ENCODE peak calls at places on chromosomes 13 and 19, in six cellular contexts. Y is left ventricle myocardium inferior, P is OCI-LY7, N is right lobe of liver, K is cardiac muscle cell, Q is neural progenitor cell. Z is an unnamed sample.

GRCh38 chr19:5578094-5578846 is 10.5 kb upstream of the TINCR start:
- DNase-seq in Y (peak; percentile 58), P (peak; percentile 70), N (peak; percentile 69), K (peak; percentile 79), Q (peak; percentile 85), Z (no peak)

GRCh38 chr13:114143806-114144605 is 11.6 kb upstream of the RASA3 start:
- DNase-seq in Y (no peak), P (peak; percentile 78), N (no peak), K (peak; percentile 49), Q (peak; percentile 76), Z (peak; percentile 47)

GRCh38 chr13:33185853-33186252 is 99.7 kb downstream of the STARD13 start:
- DNase-seq in Y (no peak), P (no peak), N (no peak), K (no peak), Q (no peak), Z (no peak)

GRCh38 chr13:50891206-50891605 is 18.4 kb upstream of the RNASEH2B start:
- DNase-seq in Y (no peak), P (peak; percentile 59), N (no peak), K (no peak), Q (no peak), Z (no peak)

GRCh38 chr19:13165091-13165997 is 15.1 kb downstream of the IER2 start:
- DNase-seq in Y (no peak), P (no peak), N (no peak), K (no peak), Q (peak; percentile 40), Z (no peak)

GRCh38 chr19:46373573-46374359 is 26.9 kb downstream of the PPP5C start:
- DNase-seq in Y (peak; percentile 85), P (no peak), N (peak; percentile 95), K (no peak), Q (peak; percentile 70), Z (peak; percentile 99)

GRCh38 chr13:111046590-111047141 is 68.4 kb upstream of the ARHGEF7 start:
- DNase-seq in Y (no peak), P (no peak), N (no peak), K (no peak), Q (no peak), Z (no peak)

GRCh38 chr19:51366050-51366998 is at the start of gene ETFB:
- DNase-seq in Y (peak; percentile 98), P (peak; percentile 97), N (peak; percentile 98), K (peak; percentile 99), Q (peak; percentile 99), Z (peak; percentile 99)

GRCh38 chr19:38989066-38989605 is 13.6 kb upstream of the FBXO17 start:
- DNase-seq in Y (no peak), P (no peak), N (no peak), K (peak; percentile 82), Q (peak; percentile 84), Z (no peak)

GRCh38 chr19:17495639-17496265 is 15.7 kb upstream of the PGLS start:
- DNase-seq in Y (no peak), P (no peak), N (no peak), K (no peak), Q (no peak), Z (no peak)

GRCh38 chr13:73572824-73573223 is 514.0 kb downstream of the KLF5 start:
- DNase-seq in Y (no peak), P (no peak), N (no peak), K (no peak), Q (no peak), Z (no peak)

GRCh38 chr13:97710797-97711196 is 242.7 kb upstream of the IPO5 start:
- DNase-seq in Y (no peak), P (no peak), N (no peak), K (no peak), Q (no peak), Z (no peak)

GRCh38 chr13:42047561-42048322 is 706 bp upstream of the DGKH start:
- DNase-seq in Y (peak; percentile 29), P (peak; percentile 22), N (peak; percentile 55), K (peak; percentile 57), Q (peak; percentile 79), Z (no peak)

GRCh38 chr13:97493471-97493870 is 59.5 kb downstream of the RAP2A start:
- DNase-seq in Y (no peak), P (no peak), N (no peak), K (no peak), Q (no peak), Z (no peak)

GRCh38 chr13:64239372-64239771 is 2823.7 kb upstream of the PCDH20 start:
- DNase-seq in Y (no peak), P (no peak), N (no peak), K (no peak), Q (no peak), Z (no peak)

GRCh38 chr13:74891610-74892009 is 590.4 kb downstream of the TBC1D4 start:
- DNase-seq in Y (no peak), P (no peak), N (no peak), K (no peak), Q (no peak), Z (no peak)

GRCh38 chr19:7595466-7596133 is at the start of gene CAMSAP3:
- DNase-seq in Y (no peak), P (peak; percentile 73), N (peak; percentile 57), K (peak; percentile 83), Q (peak; percentile 94), Z (peak; percentile 48)

GRCh38 chr13:43629691-43630480 is 156.9 kb downstream of the ENOX1 start:
- DNase-seq in Y (no peak), P (no peak), N (no peak), K (no peak), Q (peak; percentile 21), Z (no peak)

GRCh38 chr13:51803018-51803417 is 945 bp downstream of the DHRS12 start:
- DNase-seq in Y (no peak), P (no peak), N (no peak), K (no peak), Q (peak; percentile 37), Z (no peak)

GRCh38 chr19:47471733-47472457 is at the start of gene SLC8A2:
- DNase-seq in Y (peak; percentile 63), P (peak; percentile 34), N (no peak), K (peak; percentile 95), Q (peak; percentile 97), Z (no peak)

DNA sequence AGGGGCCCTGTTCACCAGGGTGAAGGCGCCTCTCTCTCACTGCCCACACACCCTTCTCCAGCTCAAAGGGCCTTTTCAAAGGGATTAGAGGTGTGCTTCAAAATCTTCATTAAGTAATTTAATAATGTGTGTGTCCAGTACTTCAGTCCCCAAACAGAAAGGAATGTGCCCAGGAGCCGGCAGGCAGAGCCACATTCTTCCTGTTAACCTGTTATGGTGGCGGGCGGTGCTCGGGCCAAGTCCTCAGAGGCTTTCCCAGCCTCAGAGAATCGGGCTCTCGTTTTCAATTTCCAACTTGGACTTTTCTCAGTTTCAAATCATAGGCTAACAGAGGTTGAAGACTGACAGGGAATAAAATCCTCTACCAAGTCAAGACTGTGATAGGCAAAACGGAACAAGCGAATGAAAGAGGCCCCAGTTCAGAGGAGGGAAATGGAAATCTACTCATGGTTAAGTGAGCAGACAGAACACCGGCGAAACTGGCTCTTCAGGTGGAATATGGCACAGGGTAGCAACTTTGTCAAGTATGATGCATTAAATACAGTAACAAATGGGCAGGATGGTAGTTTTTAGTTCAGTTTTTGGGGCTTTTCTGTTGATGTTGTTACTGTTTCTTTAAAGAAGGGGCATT is 68.6 kb downstream of the FOXO1 start:
- DNase-seq in Y (no peak), P (no peak), N (no peak), K (peak; percentile 23), Q (peak; percentile 15), Z (no peak)
- H3K27ac ChIP-seq in Y (peak overlapping the region; percentile 56), P (peak overlapping the region; percentile 42), N (no peak overlapping the region), K (no peak overlapping the region), Q (no peak overlapping the region), Z (no peak overlapping the region)

DNA sequence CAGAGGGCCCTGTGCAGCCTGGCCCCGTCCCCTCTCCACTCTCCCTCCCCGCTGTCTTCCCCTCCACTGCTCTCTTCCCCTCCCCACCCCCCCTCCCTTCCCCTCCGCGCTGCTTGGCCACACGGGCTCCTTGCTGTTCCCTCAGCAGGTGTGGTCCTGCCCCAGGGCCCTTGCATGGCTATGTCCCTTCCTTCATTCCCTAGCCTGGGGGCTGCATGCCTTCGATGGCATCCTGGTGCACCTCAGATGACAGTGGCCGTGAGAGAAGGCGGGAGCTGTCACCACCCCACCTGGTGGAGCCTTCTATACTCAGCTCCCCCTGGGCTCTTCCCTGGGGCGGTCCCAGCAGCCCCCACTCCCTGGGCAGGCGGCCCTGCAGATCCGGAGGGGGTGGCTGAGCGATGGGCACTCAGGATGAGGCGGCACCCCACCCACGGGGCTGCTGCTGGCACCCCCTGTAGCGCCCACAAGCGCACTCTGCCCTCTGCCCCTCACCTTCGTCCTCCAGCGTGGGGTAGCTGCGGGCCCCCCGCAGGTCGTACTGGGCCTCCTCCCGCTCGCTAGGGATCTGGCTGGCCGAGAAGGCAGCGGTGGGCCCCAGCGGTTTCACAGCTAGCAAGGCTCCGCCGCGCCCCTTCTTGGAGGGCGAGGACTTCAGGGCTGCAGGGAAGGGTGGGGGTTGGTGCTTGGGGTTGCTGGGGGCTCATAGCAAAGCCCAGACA is 17.2 kb upstream of the CACTIN start:
- DNase-seq in Y (no peak), P (no peak), N (no peak), K (no peak), Q (no peak), Z (no peak)
- H3K4me3 ChIP-seq in Y (no peak overlapping the region), P (no peak overlapping the region), N (no peak overlapping the region), K (no peak overlapping the region), Q (no peak overlapping the region), Z (no peak overlapping the region)

GRCh38 chr19:40600086-40600917 is 867 bp upstream of the LTBP4 start:
- DNase-seq in Y (peak; percentile 60), P (no peak), N (no peak), K (no peak), Q (peak; percentile 23), Z (no peak)
- H3K27ac ChIP-seq in Y (peak overlapping the region; percentile 93), P (no peak overlapping the region), N (peak overlapping the region; percentile 8), K (no peak overlapping the region), Q (no peak overlapping the region), Z (no peak overlapping the region)

GRCh38 chr19:31346184-31346583 is 3.1 kb downstream of the TSHZ3 start:
- DNase-seq in Y (no peak), P (no peak), N (no peak), K (no peak), Q (no peak), Z (no peak)

GRCh38 chr19:31347356-31347755 is 1.9 kb downstream of the TSHZ3 start:
- DNase-seq in Y (no peak), P (no peak), N (no peak), K (no peak), Q (no peak), Z (no peak)

GRCh38 chr19:31348416-31349159 is 648 bp downstream of the TSHZ3 start:
- DNase-seq in Y (peak; percentile 41), P (no peak), N (no peak), K (peak; percentile 34), Q (peak; percentile 39), Z (no peak)

GRCh38 chr19:31347828-31348314 is 1.4 kb downstream of the TSHZ3 start:
- DNase-seq in Y (no peak), P (no peak), N (no peak), K (no peak), Q (no peak), Z (no peak)

GRCh38 chr19:31346660-31347059 is 2.6 kb downstream of the TSHZ3 start:
- DNase-seq in Y (no peak), P (no peak), N (no peak), K (no peak), Q (no peak), Z (no peak)
- H3K4me3 ChIP-seq in Y (no peak overlapping the region), P (no peak overlapping the region), N (no peak overlapping the region), K (no peak overlapping the region), Q (no peak overlapping the region), Z (no peak overlapping the region)